ENCODE peak calls at places on chromosome X, in nine cellular contexts. One of them, this sample, is unnamed.

GRCh38 chrX:145825896-145826295 is 8.3 kb downstream of the SLITRK2 start:
- DNase-seq in amniotic epithelial cell: no peak
- DNase-seq in substantia nigra: peak; percentile 14
- DNase-seq in NCI-H1092: no peak
- DNase-seq in ecto neural progenitor cell: no peak
- DNase-seq in GM20000: no peak
- DNase-seq in tibial nerve: no peak
- DNase-seq in fibroblast of pulmonary artery: no peak
- DNase-seq in activated CD4-positive, alpha-beta T cell treated with anti-CD3 and anti-CD28 coated beads, Interleukin-2, amount 50 U/mL, for 24 hours: no peak
- DNase-seq in this sample: peak; percentile 22

GRCh38 chrX:127085939-127086338 is 266.4 kb downstream of the PRR32 start:
- DNase-seq in amniotic epithelial cell: no peak
- DNase-seq in substantia nigra: no peak
- DNase-seq in NCI-H1092: no peak
- DNase-seq in ecto neural progenitor cell: no peak
- DNase-seq in GM20000: no peak
- DNase-seq in tibial nerve: no peak
- DNase-seq in fibroblast of pulmonary artery: no peak
- DNase-seq in activated CD4-positive, alpha-beta T cell treated with anti-CD3 and anti-CD28 coated beads, Interleukin-2, amount 50 U/mL, for 24 hours: no peak
- DNase-seq in this sample: no peak

GRCh38 chrX:136292656-136293055 is 8.1 kb upstream of the ADGRG4 start:
- DNase-seq in amniotic epithelial cell: no peak
- DNase-seq in substantia nigra: no peak
- DNase-seq in NCI-H1092: no peak
- DNase-seq in ecto neural progenitor cell: no peak
- DNase-seq in GM20000: no peak
- DNase-seq in tibial nerve: no peak
- DNase-seq in fibroblast of pulmonary artery: no peak
- DNase-seq in activated CD4-positive, alpha-beta T cell treated with anti-CD3 and anti-CD28 coated beads, Interleukin-2, amount 50 U/mL, for 24 hours: no peak
- DNase-seq in this sample: no peak

GRCh38 chrX:48695925-48696300 is 621 bp upstream of the SUV39H1 start:
- DNase-seq in amniotic epithelial cell: no peak
- DNase-seq in substantia nigra: no peak
- DNase-seq in NCI-H1092: no peak
- DNase-seq in ecto neural progenitor cell: no peak
- DNase-seq in GM20000: peak; percentile 17
- DNase-seq in tibial nerve: no peak
- DNase-seq in fibroblast of pulmonary artery: no peak
- DNase-seq in activated CD4-positive, alpha-beta T cell treated with anti-CD3 and anti-CD28 coated beads, Interleukin-2, amount 50 U/mL, for 24 hours: no peak
- DNase-seq in this sample: no peak

GRCh38 chrX:102341867-102342266 is 94.9 kb downstream of the NXF2 start:
- DNase-seq in amniotic epithelial cell: no peak
- DNase-seq in substantia nigra: no peak
- DNase-seq in NCI-H1092: no peak
- DNase-seq in ecto neural progenitor cell: no peak
- DNase-seq in GM20000: no peak
- DNase-seq in tibial nerve: no peak
- DNase-seq in fibroblast of pulmonary artery: peak; percentile 1
- DNase-seq in activated CD4-positive, alpha-beta T cell treated with anti-CD3 and anti-CD28 coated beads, Interleukin-2, amount 50 U/mL, for 24 hours: no peak
- DNase-seq in this sample: peak; percentile 9

GRCh38 chrX:153434801-153435200 is 11.1 kb downstream of the TREX2 start:
- DNase-seq in amniotic epithelial cell: no peak
- DNase-seq in substantia nigra: no peak
- DNase-seq in NCI-H1092: no peak
- DNase-seq in ecto neural progenitor cell: no peak
- DNase-seq in GM20000: no peak
- DNase-seq in tibial nerve: no peak
- DNase-seq in fibroblast of pulmonary artery: no peak
- DNase-seq in activated CD4-positive, alpha-beta T cell treated with anti-CD3 and anti-CD28 coated beads, Interleukin-2, amount 50 U/mL, for 24 hours: no peak
- DNase-seq in this sample: no peak

GRCh38 chrX:6694977-6695376 is 160.1 kb upstream of the VCX3A start:
- DNase-seq in amniotic epithelial cell: no peak
- DNase-seq in substantia nigra: no peak
- DNase-seq in NCI-H1092: no peak
- DNase-seq in ecto neural progenitor cell: no peak
- DNase-seq in GM20000: no peak
- DNase-seq in tibial nerve: no peak
- DNase-seq in fibroblast of pulmonary artery: no peak
- DNase-seq in activated CD4-positive, alpha-beta T cell treated with anti-CD3 and anti-CD28 coated beads, Interleukin-2, amount 50 U/mL, for 24 hours: no peak
- DNase-seq in this sample: no peak

GRCh38 chrX:253451-254297 is 27.5 kb upstream of the PLCXD1 start:
- DNase-seq in amniotic epithelial cell: no peak
- DNase-seq in substantia nigra: no peak
- DNase-seq in NCI-H1092: no peak
- DNase-seq in ecto neural progenitor cell: no peak
- DNase-seq in GM20000: no peak
- DNase-seq in tibial nerve: no peak
- DNase-seq in fibroblast of pulmonary artery: no peak
- DNase-seq in activated CD4-positive, alpha-beta T cell treated with anti-CD3 and anti-CD28 coated beads, Interleukin-2, amount 50 U/mL, for 24 hours: no peak
- DNase-seq in this sample: no peak

GRCh38 chrX:39574178-39574577 is 523.6 kb downstream of the BCOR start:
- DNase-seq in amniotic epithelial cell: no peak
- DNase-seq in substantia nigra: no peak
- DNase-seq in NCI-H1092: no peak
- DNase-seq in ecto neural progenitor cell: no peak
- DNase-seq in GM20000: no peak
- DNase-seq in tibial nerve: no peak
- DNase-seq in fibroblast of pulmonary artery: no peak
- DNase-seq in activated CD4-positive, alpha-beta T cell treated with anti-CD3 and anti-CD28 coated beads, Interleukin-2, amount 50 U/mL, for 24 hours: no peak
- DNase-seq in this sample: no peak

GRCh38 chrX:11064276-11064675 is 46.9 kb upstream of the HCCS start:
- DNase-seq in amniotic epithelial cell: no peak
- DNase-seq in substantia nigra: no peak
- DNase-seq in NCI-H1092: no peak
- DNase-seq in ecto neural progenitor cell: no peak
- DNase-seq in GM20000: no peak
- DNase-seq in tibial nerve: no peak
- DNase-seq in fibroblast of pulmonary artery: no peak
- DNase-seq in activated CD4-positive, alpha-beta T cell treated with anti-CD3 and anti-CD28 coated beads, Interleukin-2, amount 50 U/mL, for 24 hours: no peak
- DNase-seq in this sample: no peak

GRCh38 chrX:18654873-18655836 is 16.8 kb downstream of the RS1 start:
- DNase-seq in amniotic epithelial cell: no peak
- DNase-seq in substantia nigra: no peak
- DNase-seq in NCI-H1092: no peak
- DNase-seq in ecto neural progenitor cell: no peak
- DNase-seq in GM20000: no peak
- DNase-seq in tibial nerve: no peak
- DNase-seq in fibroblast of pulmonary artery: peak; percentile 15
- DNase-seq in activated CD4-positive, alpha-beta T cell treated with anti-CD3 and anti-CD28 coated beads, Interleukin-2, amount 50 U/mL, for 24 hours: no peak
- DNase-seq in this sample: peak; percentile 12

GRCh38 chrX:40420899-40421729 is 159.7 kb upstream of the ATP6AP2 start:
- DNase-seq in amniotic epithelial cell: no peak
- DNase-seq in substantia nigra: peak; percentile 61
- DNase-seq in NCI-H1092: no peak
- DNase-seq in ecto neural progenitor cell: no peak
- DNase-seq in GM20000: no peak
- DNase-seq in tibial nerve: no peak
- DNase-seq in fibroblast of pulmonary artery: peak; percentile 7
- DNase-seq in activated CD4-positive, alpha-beta T cell treated with anti-CD3 and anti-CD28 coated beads, Interleukin-2, amount 50 U/mL, for 24 hours: no peak
- DNase-seq in this sample: peak; percentile 22

GRCh38 chrX:17801431-17801830 is 59.7 kb downstream of the RAI2 start:
- DNase-seq in amniotic epithelial cell: no peak
- DNase-seq in substantia nigra: no peak
- DNase-seq in NCI-H1092: no peak
- DNase-seq in ecto neural progenitor cell: no peak
- DNase-seq in GM20000: no peak
- DNase-seq in tibial nerve: no peak
- DNase-seq in fibroblast of pulmonary artery: no peak
- DNase-seq in activated CD4-positive, alpha-beta T cell treated with anti-CD3 and anti-CD28 coated beads, Interleukin-2, amount 50 U/mL, for 24 hours: no peak
- DNase-seq in this sample: no peak

GRCh38 chrX:57074458-57074857 is 46.9 kb downstream of the SPIN2B start:
- DNase-seq in amniotic epithelial cell: no peak
- DNase-seq in substantia nigra: no peak
- DNase-seq in NCI-H1092: no peak
- DNase-seq in ecto neural progenitor cell: no peak
- DNase-seq in GM20000: no peak
- DNase-seq in tibial nerve: no peak
- DNase-seq in fibroblast of pulmonary artery: no peak
- DNase-seq in activated CD4-positive, alpha-beta T cell treated with anti-CD3 and anti-CD28 coated beads, Interleukin-2, amount 50 U/mL, for 24 hours: no peak
- DNase-seq in this sample: no peak

GRCh38 chrX:107537815-107538214 is 88.4 kb downstream of the FRMPD3 start:
- DNase-seq in amniotic epithelial cell: peak; percentile 43
- DNase-seq in substantia nigra: no peak
- DNase-seq in NCI-H1092: no peak
- DNase-seq in ecto neural progenitor cell: peak; percentile 60
- DNase-seq in GM20000: peak; percentile 7
- DNase-seq in tibial nerve: peak; percentile 37
- DNase-seq in fibroblast of pulmonary artery: peak; percentile 61
- DNase-seq in activated CD4-positive, alpha-beta T cell treated with anti-CD3 and anti-CD28 coated beads, Interleukin-2, amount 50 U/mL, for 24 hours: no peak
- DNase-seq in this sample: peak; percentile 51

GRCh38 chrX:132810964-132811712 is 147.3 kb downstream of the HS6ST2 start:
- DNase-seq in amniotic epithelial cell: no peak
- DNase-seq in substantia nigra: no peak
- DNase-seq in NCI-H1092: no peak
- DNase-seq in ecto neural progenitor cell: no peak
- DNase-seq in GM20000: no peak
- DNase-seq in tibial nerve: no peak
- DNase-seq in fibroblast of pulmonary artery: no peak
- DNase-seq in activated CD4-positive, alpha-beta T cell treated with anti-CD3 and anti-CD28 coated beads, Interleukin-2, amount 50 U/mL, for 24 hours: no peak
- DNase-seq in this sample: no peak

GRCh38 chrX:141221611-141222010 is 20.7 kb downstream of the SPANXC start:
- DNase-seq in amniotic epithelial cell: no peak
- DNase-seq in substantia nigra: no peak
- DNase-seq in NCI-H1092: no peak
- DNase-seq in ecto neural progenitor cell: no peak
- DNase-seq in GM20000: no peak
- DNase-seq in tibial nerve: no peak
- DNase-seq in fibroblast of pulmonary artery: no peak
- DNase-seq in activated CD4-positive, alpha-beta T cell treated with anti-CD3 and anti-CD28 coated beads, Interleukin-2, amount 50 U/mL, for 24 hours: no peak
- DNase-seq in this sample: no peak

GRCh38 chrX:24334473-24334872 is 20.6 kb upstream of the SUPT20HL2 start:
- DNase-seq in amniotic epithelial cell: no peak
- DNase-seq in substantia nigra: no peak
- DNase-seq in NCI-H1092: no peak
- DNase-seq in ecto neural progenitor cell: no peak
- DNase-seq in GM20000: no peak
- DNase-seq in tibial nerve: no peak
- DNase-seq in fibroblast of pulmonary artery: no peak
- DNase-seq in activated CD4-positive, alpha-beta T cell treated with anti-CD3 and anti-CD28 coated beads, Interleukin-2, amount 50 U/mL, for 24 hours: no peak
- DNase-seq in this sample: peak; percentile 34

GRCh38 chrX:37830371-37830770 is 17.0 kb downstream of the DYNLT3 start:
- DNase-seq in amniotic epithelial cell: no peak
- DNase-seq in substantia nigra: no peak
- DNase-seq in NCI-H1092: no peak
- DNase-seq in ecto neural progenitor cell: no peak
- DNase-seq in GM20000: no peak
- DNase-seq in tibial nerve: no peak
- DNase-seq in fibroblast of pulmonary artery: no peak
- DNase-seq in activated CD4-positive, alpha-beta T cell treated with anti-CD3 and anti-CD28 coated beads, Interleukin-2, amount 50 U/mL, for 24 hours: no peak
- DNase-seq in this sample: no peak

GRCh38 chrX:121823406-121823805 is 776.0 kb downstream of the GLUD2 start:
- DNase-seq in amniotic epithelial cell: no peak
- DNase-seq in substantia nigra: no peak
- DNase-seq in NCI-H1092: no peak
- DNase-seq in ecto neural progenitor cell: no peak
- DNase-seq in GM20000: no peak
- DNase-seq in tibial nerve: no peak
- DNase-seq in fibroblast of pulmonary artery: no peak
- DNase-seq in activated CD4-positive, alpha-beta T cell treated with anti-CD3 and anti-CD28 coated beads, Interleukin-2, amount 50 U/mL, for 24 hours: no peak
- DNase-seq in this sample: no peak

GRCh38 chrX:107747596-107748161 is 27.9 kb downstream of the TSC22D3 start:
- DNase-seq in amniotic epithelial cell: peak; percentile 51
- DNase-seq in substantia nigra: peak; percentile 10
- DNase-seq in NCI-H1092: peak; percentile 76
- DNase-seq in ecto neural progenitor cell: no peak
- DNase-seq in GM20000: no peak
- DNase-seq in tibial nerve: peak; percentile 33
- DNase-seq in fibroblast of pulmonary artery: peak; percentile 60
- DNase-seq in activated CD4-positive, alpha-beta T cell treated with anti-CD3 and anti-CD28 coated beads, Interleukin-2, amount 50 U/mL, for 24 hours: no peak
- DNase-seq in this sample: peak; percentile 74

GRCh38 chrX:153693216-153694086 is 5.7 kb downstream of the SLC6A8 start:
- DNase-seq in amniotic epithelial cell: no peak
- DNase-seq in substantia nigra: no peak
- DNase-seq in NCI-H1092: no peak
- DNase-seq in ecto neural progenitor cell: no peak
- DNase-seq in GM20000: no peak
- DNase-seq in tibial nerve: no peak
- DNase-seq in fibroblast of pulmonary artery: no peak
- DNase-seq in activated CD4-positive, alpha-beta T cell treated with anti-CD3 and anti-CD28 coated beads, Interleukin-2, amount 50 U/mL, for 24 hours: no peak
- DNase-seq in this sample: no peak

This sample was measured in iris pigment epithelial cell.